ENCODE peak calls at places on chromosome 15, in seven cellular contexts. One of them, this sample, is unnamed.

GRCh38 chr15:63583027-63583426 is 14.2 kb upstream of the FBXL22 start:
- DNase-seq in NCI-H1092: no peak
- DNase-seq in choroid plexus epithelial cell: peak
- DNase-seq in NCI-H510A treated with DMSO at 0.1 percent for 48 hours: no peak
- DNase-seq in K562: no peak
- DNase-seq in T-cell: no peak
- DNase-seq in activated CD4-positive, alpha-beta T cell treated with anti-CD3 and anti-CD28 coated beads for 24 hours: no peak
- DNase-seq in this sample: no peak

GRCh38 chr15:93173369-93173768 is 84.4 kb upstream of the RGMA start:
- DNase-seq in T-cell: no peak
- DNase-seq in activated CD4-positive, alpha-beta T cell treated with anti-CD3 and anti-CD28 coated beads for 24 hours: no peak
- DNase-seq in K562: no peak
- DNase-seq in choroid plexus epithelial cell: peak
- DNase-seq in NCI-H1092: no peak
- DNase-seq in NCI-H510A treated with DMSO at 0.1 percent for 48 hours: no peak
- DNase-seq in this sample: peak

GRCh38 chr15:28885630-28886430 is at the start of gene APBA2:
- DNase-seq in T-cell: peak
- DNase-seq in NCI-H1092: peak
- DNase-seq in K562: peak
- DNase-seq in activated CD4-positive, alpha-beta T cell treated with anti-CD3 and anti-CD28 coated beads for 24 hours: peak
- DNase-seq in NCI-H510A treated with DMSO at 0.1 percent for 48 hours: no peak
- DNase-seq in choroid plexus epithelial cell: peak
- DNase-seq in this sample: no peak

GRCh38 chr15:86001200-86001599 is 78.5 kb upstream of the AGBL1 start:
- DNase-seq in NCI-H1092: no peak
- DNase-seq in K562: no peak
- DNase-seq in T-cell: no peak
- DNase-seq in NCI-H510A treated with DMSO at 0.1 percent for 48 hours: no peak
- DNase-seq in choroid plexus epithelial cell: no peak
- DNase-seq in activated CD4-positive, alpha-beta T cell treated with anti-CD3 and anti-CD28 coated beads for 24 hours: no peak
- DNase-seq in this sample: peak

GRCh38 chr15:74208901-74209559 is 6.4 kb upstream of the STRA6 start:
- DNase-seq in activated CD4-positive, alpha-beta T cell treated with anti-CD3 and anti-CD28 coated beads for 24 hours: no peak
- DNase-seq in T-cell: no peak
- DNase-seq in K562: peak
- DNase-seq in NCI-H510A treated with DMSO at 0.1 percent for 48 hours: peak
- DNase-seq in NCI-H1092: no peak
- DNase-seq in choroid plexus epithelial cell: peak
- DNase-seq in this sample: no peak

GRCh38 chr15:38438031-38438986 is 15.6 kb upstream of the FAM98B start:
- DNase-seq in NCI-H1092: no peak
- DNase-seq in K562: no peak
- DNase-seq in choroid plexus epithelial cell: peak
- DNase-seq in activated CD4-positive, alpha-beta T cell treated with anti-CD3 and anti-CD28 coated beads for 24 hours: no peak
- DNase-seq in T-cell: no peak
- DNase-seq in NCI-H510A treated with DMSO at 0.1 percent for 48 hours: no peak
- DNase-seq in this sample: peak

GRCh38 chr15:73982251-73982962 is 9.7 kb downstream of the STOML1 start:
- DNase-seq in K562: no peak
- DNase-seq in choroid plexus epithelial cell: peak
- DNase-seq in NCI-H510A treated with DMSO at 0.1 percent for 48 hours: no peak
- DNase-seq in NCI-H1092: no peak
- DNase-seq in T-cell: no peak
- DNase-seq in activated CD4-positive, alpha-beta T cell treated with anti-CD3 and anti-CD28 coated beads for 24 hours: no peak
- DNase-seq in this sample: peak

GRCh38 chr15:41154412-41154811 is 38.3 kb upstream of the INO80 start:
- DNase-seq in T-cell: no peak
- DNase-seq in NCI-H1092: no peak
- DNase-seq in activated CD4-positive, alpha-beta T cell treated with anti-CD3 and anti-CD28 coated beads for 24 hours: no peak
- DNase-seq in NCI-H510A treated with DMSO at 0.1 percent for 48 hours: no peak
- DNase-seq in K562: no peak
- DNase-seq in choroid plexus epithelial cell: peak
- DNase-seq in this sample: no peak

GRCh38 chr15:80527406-80527805 is 123.2 kb downstream of the ARNT2 start:
- DNase-seq in K562: no peak
- DNase-seq in T-cell: no peak
- DNase-seq in NCI-H510A treated with DMSO at 0.1 percent for 48 hours: no peak
- DNase-seq in NCI-H1092: no peak
- DNase-seq in choroid plexus epithelial cell: no peak
- DNase-seq in activated CD4-positive, alpha-beta T cell treated with anti-CD3 and anti-CD28 coated beads for 24 hours: no peak
- DNase-seq in this sample: no peak

GRCh38 chr15:31869640-31870335 is 160.5 kb upstream of the CHRNA7 start:
- DNase-seq in T-cell: no peak
- DNase-seq in K562: no peak
- DNase-seq in NCI-H1092: no peak
- DNase-seq in choroid plexus epithelial cell: no peak
- DNase-seq in NCI-H510A treated with DMSO at 0.1 percent for 48 hours: no peak
- DNase-seq in activated CD4-positive, alpha-beta T cell treated with anti-CD3 and anti-CD28 coated beads for 24 hours: no peak
- DNase-seq in this sample: no peak

GRCh38 chr15:49415171-49415570 is 7.9 kb upstream of the FGF7 start:
- DNase-seq in activated CD4-positive, alpha-beta T cell treated with anti-CD3 and anti-CD28 coated beads for 24 hours: no peak
- DNase-seq in NCI-H510A treated with DMSO at 0.1 percent for 48 hours: no peak
- DNase-seq in K562: no peak
- DNase-seq in T-cell: no peak
- DNase-seq in choroid plexus epithelial cell: no peak
- DNase-seq in NCI-H1092: no peak
- DNase-seq in this sample: no peak

GRCh38 chr15:62850791-62851291 is 191.7 kb upstream of the TPM1 start:
- DNase-seq in choroid plexus epithelial cell: peak
- DNase-seq in activated CD4-positive, alpha-beta T cell treated with anti-CD3 and anti-CD28 coated beads for 24 hours: no peak
- DNase-seq in NCI-H510A treated with DMSO at 0.1 percent for 48 hours: no peak
- DNase-seq in K562: no peak
- DNase-seq in NCI-H1092: no peak
- DNase-seq in T-cell: no peak
- DNase-seq in this sample: no peak

GRCh38 chr15:101170568-101171350 is 81.1 kb downstream of the CHSY1 start:
- DNase-seq in choroid plexus epithelial cell: peak
- DNase-seq in NCI-H510A treated with DMSO at 0.1 percent for 48 hours: no peak
- DNase-seq in NCI-H1092: no peak
- DNase-seq in K562: no peak
- DNase-seq in T-cell: no peak
- DNase-seq in activated CD4-positive, alpha-beta T cell treated with anti-CD3 and anti-CD28 coated beads for 24 hours: no peak
- DNase-seq in this sample: no peak

GRCh38 chr15:43516801-43517353 is 531 bp upstream of the MAP1A start:
- DNase-seq in T-cell: no peak
- DNase-seq in NCI-H510A treated with DMSO at 0.1 percent for 48 hours: no peak
- DNase-seq in NCI-H1092: no peak
- DNase-seq in choroid plexus epithelial cell: peak
- DNase-seq in activated CD4-positive, alpha-beta T cell treated with anti-CD3 and anti-CD28 coated beads for 24 hours: no peak
- DNase-seq in K562: no peak
- DNase-seq in this sample: no peak

GRCh38 chr15:82129769-82130168 is 84.0 kb upstream of the MEX3B start:
- DNase-seq in NCI-H510A treated with DMSO at 0.1 percent for 48 hours: no peak
- DNase-seq in K562: no peak
- DNase-seq in NCI-H1092: no peak
- DNase-seq in activated CD4-positive, alpha-beta T cell treated with anti-CD3 and anti-CD28 coated beads for 24 hours: no peak
- DNase-seq in choroid plexus epithelial cell: peak
- DNase-seq in T-cell: no peak
- DNase-seq in this sample: peak

GRCh38 chr15:65940618-65940909 is 71.3 kb downstream of the RAB11A start:
- DNase-seq in NCI-H510A treated with DMSO at 0.1 percent for 48 hours: no peak
- DNase-seq in choroid plexus epithelial cell: peak
- DNase-seq in NCI-H1092: no peak
- DNase-seq in K562: no peak
- DNase-seq in activated CD4-positive, alpha-beta T cell treated with anti-CD3 and anti-CD28 coated beads for 24 hours: no peak
- DNase-seq in T-cell: no peak
- DNase-seq in this sample: no peak

GRCh38 chr15:63019539-63020109 is 22.9 kb upstream of the TPM1 start:
- DNase-seq in NCI-H510A treated with DMSO at 0.1 percent for 48 hours: peak
- DNase-seq in T-cell: no peak
- DNase-seq in choroid plexus epithelial cell: peak
- DNase-seq in K562: no peak
- DNase-seq in activated CD4-positive, alpha-beta T cell treated with anti-CD3 and anti-CD28 coated beads for 24 hours: no peak
- DNase-seq in NCI-H1092: no peak
- DNase-seq in this sample: no peak

GRCh38 chr15:69344238-69344637 is 45.5 kb downstream of the PAQR5 start:
- DNase-seq in K562: no peak
- DNase-seq in choroid plexus epithelial cell: no peak
- DNase-seq in T-cell: no peak
- DNase-seq in NCI-H1092: no peak
- DNase-seq in activated CD4-positive, alpha-beta T cell treated with anti-CD3 and anti-CD28 coated beads for 24 hours: no peak
- DNase-seq in NCI-H510A treated with DMSO at 0.1 percent for 48 hours: no peak
- DNase-seq in this sample: no peak

GRCh38 chr15:59830873-59831272 is 141.8 kb upstream of the BNIP2 start:
- DNase-seq in choroid plexus epithelial cell: no peak
- DNase-seq in activated CD4-positive, alpha-beta T cell treated with anti-CD3 and anti-CD28 coated beads for 24 hours: no peak
- DNase-seq in NCI-H510A treated with DMSO at 0.1 percent for 48 hours: no peak
- DNase-seq in T-cell: no peak
- DNase-seq in NCI-H1092: no peak
- DNase-seq in K562: no peak
- DNase-seq in this sample: no peak

GRCh38 chr15:75178171-75178937 is 23.3 kb upstream of the C15orf39 start:
- DNase-seq in T-cell: no peak
- DNase-seq in activated CD4-positive, alpha-beta T cell treated with anti-CD3 and anti-CD28 coated beads for 24 hours: no peak
- DNase-seq in choroid plexus epithelial cell: peak
- DNase-seq in NCI-H1092: no peak
- DNase-seq in K562: peak
- DNase-seq in NCI-H510A treated with DMSO at 0.1 percent for 48 hours: no peak
- DNase-seq in this sample: no peak

GRCh38 chr15:91908401-91908800 is 54.9 kb downstream of the SLCO3A1 start:
- DNase-seq in choroid plexus epithelial cell: peak
- DNase-seq in K562: no peak
- DNase-seq in T-cell: no peak
- DNase-seq in NCI-H510A treated with DMSO at 0.1 percent for 48 hours: no peak
- DNase-seq in activated CD4-positive, alpha-beta T cell treated with anti-CD3 and anti-CD28 coated beads for 24 hours: no peak
- DNase-seq in NCI-H1092: no peak
- DNase-seq in this sample: peak

GRCh38 chr15:73979636-73980035 is 12.5 kb downstream of the STOML1 start:
- DNase-seq in choroid plexus epithelial cell: no peak
- DNase-seq in NCI-H510A treated with DMSO at 0.1 percent for 48 hours: no peak
- DNase-seq in T-cell: no peak
- DNase-seq in K562: no peak
- DNase-seq in NCI-H1092: no peak
- DNase-seq in activated CD4-positive, alpha-beta T cell treated with anti-CD3 and anti-CD28 coated beads for 24 hours: no peak
- DNase-seq in this sample: no peak

GRCh38 chr15:73897441-73898261 is 24.3 kb downstream of the TBC1D21 start:
- DNase-seq in activated CD4-positive, alpha-beta T cell treated with anti-CD3 and anti-CD28 coated beads for 24 hours: peak
- DNase-seq in T-cell: peak
- DNase-seq in NCI-H1092: peak
- DNase-seq in NCI-H510A treated with DMSO at 0.1 percent for 48 hours: peak
- DNase-seq in K562: peak
- DNase-seq in choroid plexus epithelial cell: peak
- DNase-seq in this sample: peak

GRCh38 chr15:98804057-98804380 is 155.7 kb downstream of the IGF1R start:
- DNase-seq in choroid plexus epithelial cell: peak
- DNase-seq in NCI-H510A treated with DMSO at 0.1 percent for 48 hours: no peak
- DNase-seq in T-cell: no peak
- DNase-seq in activated CD4-positive, alpha-beta T cell treated with anti-CD3 and anti-CD28 coated beads for 24 hours: no peak
- DNase-seq in K562: no peak
- DNase-seq in NCI-H1092: no peak
- DNase-seq in this sample: no peak

GRCh38 chr15:23532019-23532418 is 33.5 kb upstream of the MKRN3 start:
- DNase-seq in T-cell: no peak
- DNase-seq in NCI-H1092: no peak
- DNase-seq in K562: no peak
- DNase-seq in choroid plexus epithelial cell: no peak
- DNase-seq in activated CD4-positive, alpha-beta T cell treated with anti-CD3 and anti-CD28 coated beads for 24 hours: no peak
- DNase-seq in NCI-H510A treated with DMSO at 0.1 percent for 48 hours: no peak
- DNase-seq in this sample: peak